ENCODE peak calls at places on chromosomes 11 and 22, in seven cellular contexts. Y, E, U, B, S, Q and F are unnamed samples.

GRCh38 chr11:77191823-77192495 is 63.9 kb downstream of the MYO7A start:
- DNase-seq in Y (peak; percentile 62), E (peak; percentile 93), U (peak; percentile 98), B (peak; percentile 79), S (no peak), Q (peak; percentile 41), F (peak; percentile 46)

GRCh38 chr11:88523362-88524028 is 186.0 kb upstream of the CTSC start:
- DNase-seq in Y (no peak), E (no peak), U (no peak), B (no peak), S (no peak), Q (no peak), F (no peak)

GRCh38 chr22:35475545-35475944 is 65.1 kb upstream of the RASD2 start:
- DNase-seq in Y (no peak), E (no peak), U (no peak), B (no peak), S (no peak), Q (no peak), F (no peak)

GRCh38 chr11:8757047-8757446 is 74.5 kb downstream of the RPL27A start:
- DNase-seq in Y (no peak), E (no peak), U (no peak), B (no peak), S (no peak), Q (peak; percentile 65), F (no peak)

GRCh38 chr22:29625090-29625825 is 21.8 kb downstream of the NF2 start:
- DNase-seq in Y (peak; percentile 49), E (no peak), U (peak; percentile 61), B (peak; percentile 68), S (no peak), Q (peak; percentile 62), F (no peak)

GRCh38 chr11:101860694-101861371 is 54.0 kb upstream of the CEP126 start:
- DNase-seq in Y (peak; percentile 30), E (peak; percentile 57), U (peak; percentile 88), B (peak; percentile 7), S (no peak), Q (peak; percentile 56), F (peak; percentile 45)

GRCh38 chr11:20050048-20050447 is 110.2 kb downstream of the DBX1 start:
- DNase-seq in Y (no peak), E (no peak), U (peak; percentile 42), B (no peak), S (no peak), Q (no peak), F (no peak)

GRCh38 chr22:49295465-49295743 is 532.3 kb downstream of the BRD1 start:
- DNase-seq in Y (no peak), E (no peak), U (no peak), B (no peak), S (no peak), Q (no peak), F (no peak)

GRCh38 chr11:125954945-125955640 is 9.2 kb downstream of the VSIG10L2 start:
- DNase-seq in Y (no peak), E (no peak), U (no peak), B (no peak), S (no peak), Q (no peak), F (no peak)

GRCh38 chr22:23053051-23053707 is 17.1 kb upstream of the GNAZ start:
- DNase-seq in Y (no peak), E (no peak), U (no peak), B (no peak), S (no peak), Q (no peak), F (no peak)

GRCh38 chr11:57502376-57502775 is 13.1 kb downstream of the SLC43A1 start:
- DNase-seq in Y (no peak), E (no peak), U (no peak), B (no peak), S (no peak), Q (no peak), F (no peak)

GRCh38 chr22:16969508-16970327 is 38.3 kb downstream of the GAB4 start:
- DNase-seq in Y (no peak), E (no peak), U (no peak), B (no peak), S (no peak), Q (no peak), F (no peak)

GRCh38 chr11:36569095-36569494 is 1.3 kb downstream of the RAG1 start:
- DNase-seq in Y (no peak), E (no peak), U (no peak), B (no peak), S (no peak), Q (no peak), F (no peak)

GRCh38 chr11:126646701-126647209 is 291.3 kb downstream of the ST3GAL4 start:
- DNase-seq in Y (no peak), E (no peak), U (no peak), B (no peak), S (no peak), Q (no peak), F (no peak)

GRCh38 chr11:44313701-44314489 is 4.0 kb upstream of the ALX4 start:
- DNase-seq in Y (no peak), E (no peak), U (no peak), B (no peak), S (no peak), Q (no peak), F (no peak)

GRCh38 chr22:23897320-23897719 is 3.1 kb downstream of the MIF start:
- DNase-seq in Y (no peak), E (no peak), U (no peak), B (no peak), S (no peak), Q (no peak), F (no peak)

GRCh38 chr11:8638300-8638699 is 44.2 kb downstream of the TRIM66 start:
- DNase-seq in Y (no peak), E (no peak), U (peak; percentile 4), B (peak; percentile 46), S (no peak), Q (no peak), F (no peak)

GRCh38 chr11:64141081-64141783 is 24.7 kb downstream of the MACROD1 start:
- DNase-seq in Y (peak; percentile 71), E (no peak), U (no peak), B (no peak), S (no peak), Q (no peak), F (no peak)

GRCh38 chr11:33222052-33222451 is 35.1 kb upstream of the HIPK3 start:
- DNase-seq in Y (no peak), E (no peak), U (no peak), B (no peak), S (no peak), Q (no peak), F (no peak)

GRCh38 chr11:108713076-108713790 is 48.4 kb downstream of the DDX10 start:
- DNase-seq in Y (no peak), E (no peak), U (no peak), B (no peak), S (peak; percentile 54), Q (no peak), F (no peak)

GRCh38 chr11:109553284-109553683 is 131.3 kb downstream of the C11orf87 start:
- DNase-seq in Y (no peak), E (no peak), U (no peak), B (no peak), S (no peak), Q (no peak), F (no peak)

GRCh38 chr11:19659529-19659928 is 53.1 kb upstream of the NAV2 start:
- DNase-seq in Y (no peak), E (no peak), U (no peak), B (no peak), S (no peak), Q (no peak), F (no peak)

GRCh38 chr11:64571050-64571409 is 20.0 kb upstream of the SLC22A12 start:
- DNase-seq in Y (no peak), E (no peak), U (no peak), B (no peak), S (no peak), Q (no peak), F (no peak)

GRCh38 chr11:70326365-70326803 is 55.9 kb downstream of the PPFIA1 start:
- DNase-seq in Y (no peak), E (no peak), U (no peak), B (no peak), S (no peak), Q (no peak), F (no peak)
- TF ChIP-seq POLR2AphosphoS5 in Y (no peak), E (no peak), U (no peak), B (no peak), S (no peak), Q (no peak), F (no peak)

DNA sequence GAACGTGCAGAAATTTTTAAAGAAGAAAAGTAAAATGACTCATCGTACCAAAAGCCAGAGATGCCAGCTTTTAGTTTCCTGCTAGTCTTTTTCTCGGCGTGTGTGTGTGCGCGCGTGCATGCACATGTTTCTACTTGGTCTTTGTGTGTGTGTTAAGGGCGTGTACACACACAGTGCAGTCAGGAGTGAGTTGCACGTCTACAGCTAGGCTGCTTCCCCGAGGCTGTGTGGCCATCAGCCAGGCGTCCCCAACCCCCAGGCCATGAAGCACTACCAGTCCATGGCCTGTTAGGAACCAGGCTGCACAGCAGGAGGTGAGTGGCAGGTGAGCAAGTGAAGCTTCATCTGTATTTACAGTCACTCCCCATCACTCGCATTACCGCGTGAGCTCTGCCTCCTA is 36.4 kb downstream of the KCNQ1 start:
- DNase-seq in Y (no peak), E (no peak), U (no peak), B (no peak), S (no peak), Q (no peak), F (no peak)
- TF ChIP-seq REST in Y (no peak), E (no peak), U (no peak), B (no peak), S (no peak), Q (no peak), F (no peak)

DNA sequence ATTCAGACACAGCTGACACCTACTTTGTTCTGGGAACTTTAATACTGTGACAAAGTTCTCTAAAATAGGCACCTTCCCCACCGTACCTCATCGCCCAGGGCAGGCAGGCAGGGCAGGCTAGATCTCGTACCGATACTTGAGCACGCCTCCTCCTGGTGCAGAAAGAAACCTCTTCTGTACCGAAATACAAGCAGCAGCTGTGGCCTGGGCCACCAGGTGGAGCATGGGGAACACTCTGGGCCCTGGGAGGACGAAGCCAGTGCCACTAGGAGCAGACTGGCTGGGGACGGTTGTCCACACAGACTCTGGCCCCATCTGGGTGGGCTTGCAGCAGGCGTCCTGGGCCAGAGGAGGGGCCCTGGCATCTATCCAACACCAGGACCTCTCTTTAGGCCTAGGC is 12.8 kb downstream of the PMM1 start:
- DNase-seq in Y (peak; percentile 58), E (peak; percentile 35), U (peak; percentile 95), B (peak; percentile 78), S (no peak), Q (peak; percentile 82), F (no peak)
- H3K36me3 ChIP-seq in Y (no peaks in the 10 kb centered on the region), E (peaks cover 11% of the 10 kb centered on the region), U (no peaks in the 10 kb centered on the region), B (peaks cover 15% of the 10 kb centered on the region), S (peaks cover 4% of the 10 kb centered on the region), Q (peaks cover 19% of the 10 kb centered on the region), F (no peaks in the 10 kb centered on the region)

GRCh38 chr11:74820763-74821162 is 72.1 kb downstream of the RNF169 start:
- DNase-seq in Y (no peak), E (no peak), U (no peak), B (no peak), S (no peak), Q (peak; percentile 8), F (peak; percentile 27)

GRCh38 chr11:74824285-74824982 is 75.8 kb downstream of the RNF169 start:
- DNase-seq in Y (no peak), E (no peak), U (no peak), B (no peak), S (no peak), Q (no peak), F (no peak)

GRCh38 chr11:74818283-74818946 is 69.8 kb downstream of the RNF169 start:
- DNase-seq in Y (no peak), E (no peak), U (no peak), B (peak; percentile 44), S (no peak), Q (no peak), F (no peak)

GRCh38 chr11:74819400-74819799 is 70.8 kb downstream of the RNF169 start:
- DNase-seq in Y (no peak), E (no peak), U (no peak), B (no peak), S (no peak), Q (peak; percentile 56), F (no peak)

GRCh38 chr11:74822187-74822586 is 73.5 kb downstream of the RNF169 start:
- DNase-seq in Y (no peak), E (no peak), U (no peak), B (no peak), S (no peak), Q (no peak), F (no peak)
- TF ChIP-seq POLR2AphosphoS5 in Y (no peak), E (no peak), U (no peak), B (no peak), S (no peak), Q (no peak), F (no peak)